ENCODE peak calls at places on chromosome 11, in ten cellular contexts. One of them, this sample, is unnamed.

GRCh38 chr11:74371269-74372039 is 26.8 kb downstream of the PGM2L1 start:
- DNase-seq in stimulated activated effector memory CD8-positive, alpha-beta T cell treated with anti-CD3 and anti-CD28 coated beads, Interleukin-12 subunit alpha, Interleukin-12 subunit beta, amount 100 ng/mL, for 72 hours: no peak
- DNase-seq in NCI-H1092: no peak
- DNase-seq in stimulated activated CD8-positive, alpha-beta memory T cell treated with anti-CD3 and anti-CD28 coated beads, Interleukin-12 subunit alpha, Interleukin-12 subunit beta, amount 100 ng/mL, for 4 hours: no peak
- DNase-seq in NCI-H524: no peak
- DNase-seq in T-helper 2 cell: no peak
- DNase-seq in smooth muscle cell of the brain vasculature: peak; percentile 80
- DNase-seq in activated CD8-positive, alpha-beta memory T cell treated with anti-CD3 and anti-CD28 coated beads for 4 hours: no peak
- DNase-seq in AG09309: peak; percentile 43
- DNase-seq in naive B cell: no peak
- DNase-seq in this sample: no peak

GRCh38 chr11:69296890-69297224 is 2.9 kb downstream of the MYEOV start:
- DNase-seq in stimulated activated effector memory CD8-positive, alpha-beta T cell treated with anti-CD3 and anti-CD28 coated beads, Interleukin-12 subunit alpha, Interleukin-12 subunit beta, amount 100 ng/mL, for 72 hours: no peak
- DNase-seq in AG09309: no peak
- DNase-seq in stimulated activated CD8-positive, alpha-beta memory T cell treated with anti-CD3 and anti-CD28 coated beads, Interleukin-12 subunit alpha, Interleukin-12 subunit beta, amount 100 ng/mL, for 4 hours: no peak
- DNase-seq in activated CD8-positive, alpha-beta memory T cell treated with anti-CD3 and anti-CD28 coated beads for 4 hours: no peak
- DNase-seq in NCI-H1092: no peak
- DNase-seq in T-helper 2 cell: no peak
- DNase-seq in naive B cell: no peak
- DNase-seq in NCI-H524: no peak
- DNase-seq in smooth muscle cell of the brain vasculature: no peak
- DNase-seq in this sample: no peak

GRCh38 chr11:71489311-71490043 is 36.5 kb downstream of the NADSYN1 start:
- DNase-seq in stimulated activated effector memory CD8-positive, alpha-beta T cell treated with anti-CD3 and anti-CD28 coated beads, Interleukin-12 subunit alpha, Interleukin-12 subunit beta, amount 100 ng/mL, for 72 hours: peak; percentile 66
- DNase-seq in activated CD8-positive, alpha-beta memory T cell treated with anti-CD3 and anti-CD28 coated beads for 4 hours: no peak
- DNase-seq in NCI-H1092: no peak
- DNase-seq in naive B cell: no peak
- DNase-seq in T-helper 2 cell: peak; percentile 51
- DNase-seq in AG09309: no peak
- DNase-seq in stimulated activated CD8-positive, alpha-beta memory T cell treated with anti-CD3 and anti-CD28 coated beads, Interleukin-12 subunit alpha, Interleukin-12 subunit beta, amount 100 ng/mL, for 4 hours: no peak
- DNase-seq in smooth muscle cell of the brain vasculature: no peak
- DNase-seq in NCI-H524: no peak
- DNase-seq in this sample: no peak

GRCh38 chr11:31783264-31783663 is 27.9 kb downstream of the PAX6 start:
- DNase-seq in stimulated activated CD8-positive, alpha-beta memory T cell treated with anti-CD3 and anti-CD28 coated beads, Interleukin-12 subunit alpha, Interleukin-12 subunit beta, amount 100 ng/mL, for 4 hours: no peak
- DNase-seq in stimulated activated effector memory CD8-positive, alpha-beta T cell treated with anti-CD3 and anti-CD28 coated beads, Interleukin-12 subunit alpha, Interleukin-12 subunit beta, amount 100 ng/mL, for 72 hours: no peak
- DNase-seq in activated CD8-positive, alpha-beta memory T cell treated with anti-CD3 and anti-CD28 coated beads for 4 hours: no peak
- DNase-seq in NCI-H524: no peak
- DNase-seq in AG09309: no peak
- DNase-seq in NCI-H1092: no peak
- DNase-seq in smooth muscle cell of the brain vasculature: no peak
- DNase-seq in naive B cell: no peak
- DNase-seq in T-helper 2 cell: no peak
- DNase-seq in this sample: no peak

GRCh38 chr11:20056109-20057054 is 103.9 kb downstream of the DBX1 start:
- DNase-seq in stimulated activated CD8-positive, alpha-beta memory T cell treated with anti-CD3 and anti-CD28 coated beads, Interleukin-12 subunit alpha, Interleukin-12 subunit beta, amount 100 ng/mL, for 4 hours: no peak
- DNase-seq in smooth muscle cell of the brain vasculature: no peak
- DNase-seq in naive B cell: no peak
- DNase-seq in stimulated activated effector memory CD8-positive, alpha-beta T cell treated with anti-CD3 and anti-CD28 coated beads, Interleukin-12 subunit alpha, Interleukin-12 subunit beta, amount 100 ng/mL, for 72 hours: no peak
- DNase-seq in activated CD8-positive, alpha-beta memory T cell treated with anti-CD3 and anti-CD28 coated beads for 4 hours: no peak
- DNase-seq in NCI-H1092: no peak
- DNase-seq in AG09309: no peak
- DNase-seq in NCI-H524: no peak
- DNase-seq in T-helper 2 cell: no peak
- DNase-seq in this sample: no peak

GRCh38 chr11:1252371-1253102 is 29.7 kb downstream of the MUC5B start:
- DNase-seq in naive B cell: no peak
- DNase-seq in NCI-H1092: no peak
- DNase-seq in AG09309: no peak
- DNase-seq in smooth muscle cell of the brain vasculature: no peak
- DNase-seq in T-helper 2 cell: no peak
- DNase-seq in activated CD8-positive, alpha-beta memory T cell treated with anti-CD3 and anti-CD28 coated beads for 4 hours: no peak
- DNase-seq in NCI-H524: no peak
- DNase-seq in stimulated activated effector memory CD8-positive, alpha-beta T cell treated with anti-CD3 and anti-CD28 coated beads, Interleukin-12 subunit alpha, Interleukin-12 subunit beta, amount 100 ng/mL, for 72 hours: no peak
- DNase-seq in stimulated activated CD8-positive, alpha-beta memory T cell treated with anti-CD3 and anti-CD28 coated beads, Interleukin-12 subunit alpha, Interleukin-12 subunit beta, amount 100 ng/mL, for 4 hours: no peak
- DNase-seq in this sample: no peak

GRCh38 chr11:114121744-114122504 is 62.4 kb downstream of the ZBTB16 start:
- DNase-seq in NCI-H1092: no peak
- DNase-seq in NCI-H524: no peak
- DNase-seq in naive B cell: no peak
- DNase-seq in T-helper 2 cell: no peak
- DNase-seq in smooth muscle cell of the brain vasculature: no peak
- DNase-seq in stimulated activated effector memory CD8-positive, alpha-beta T cell treated with anti-CD3 and anti-CD28 coated beads, Interleukin-12 subunit alpha, Interleukin-12 subunit beta, amount 100 ng/mL, for 72 hours: no peak
- DNase-seq in AG09309: no peak
- DNase-seq in stimulated activated CD8-positive, alpha-beta memory T cell treated with anti-CD3 and anti-CD28 coated beads, Interleukin-12 subunit alpha, Interleukin-12 subunit beta, amount 100 ng/mL, for 4 hours: no peak
- DNase-seq in activated CD8-positive, alpha-beta memory T cell treated with anti-CD3 and anti-CD28 coated beads for 4 hours: no peak
- DNase-seq in this sample: no peak

GRCh38 chr11:116452447-116452846 is 320.3 kb downstream of the BUD13 start:
- DNase-seq in T-helper 2 cell: no peak
- DNase-seq in NCI-H524: no peak
- DNase-seq in activated CD8-positive, alpha-beta memory T cell treated with anti-CD3 and anti-CD28 coated beads for 4 hours: no peak
- DNase-seq in stimulated activated effector memory CD8-positive, alpha-beta T cell treated with anti-CD3 and anti-CD28 coated beads, Interleukin-12 subunit alpha, Interleukin-12 subunit beta, amount 100 ng/mL, for 72 hours: no peak
- DNase-seq in stimulated activated CD8-positive, alpha-beta memory T cell treated with anti-CD3 and anti-CD28 coated beads, Interleukin-12 subunit alpha, Interleukin-12 subunit beta, amount 100 ng/mL, for 4 hours: no peak
- DNase-seq in NCI-H1092: peak; percentile 31
- DNase-seq in smooth muscle cell of the brain vasculature: no peak
- DNase-seq in AG09309: no peak
- DNase-seq in naive B cell: no peak
- DNase-seq in this sample: no peak

GRCh38 chr11:72580648-72580950 is 93.6 kb downstream of the PDE2A start:
- DNase-seq in NCI-H524: no peak
- DNase-seq in T-helper 2 cell: no peak
- DNase-seq in naive B cell: no peak
- DNase-seq in AG09309: no peak
- DNase-seq in stimulated activated effector memory CD8-positive, alpha-beta T cell treated with anti-CD3 and anti-CD28 coated beads, Interleukin-12 subunit alpha, Interleukin-12 subunit beta, amount 100 ng/mL, for 72 hours: no peak
- DNase-seq in NCI-H1092: no peak
- DNase-seq in activated CD8-positive, alpha-beta memory T cell treated with anti-CD3 and anti-CD28 coated beads for 4 hours: no peak
- DNase-seq in stimulated activated CD8-positive, alpha-beta memory T cell treated with anti-CD3 and anti-CD28 coated beads, Interleukin-12 subunit alpha, Interleukin-12 subunit beta, amount 100 ng/mL, for 4 hours: no peak
- DNase-seq in smooth muscle cell of the brain vasculature: no peak
- DNase-seq in this sample: no peak

GRCh38 chr11:6746086-6746618 is 25.6 kb downstream of the OR2AG2 start:
- DNase-seq in smooth muscle cell of the brain vasculature: no peak
- DNase-seq in AG09309: no peak
- DNase-seq in activated CD8-positive, alpha-beta memory T cell treated with anti-CD3 and anti-CD28 coated beads for 4 hours: no peak
- DNase-seq in NCI-H1092: no peak
- DNase-seq in NCI-H524: no peak
- DNase-seq in stimulated activated effector memory CD8-positive, alpha-beta T cell treated with anti-CD3 and anti-CD28 coated beads, Interleukin-12 subunit alpha, Interleukin-12 subunit beta, amount 100 ng/mL, for 72 hours: peak; percentile 64
- DNase-seq in T-helper 2 cell: peak; percentile 84
- DNase-seq in stimulated activated CD8-positive, alpha-beta memory T cell treated with anti-CD3 and anti-CD28 coated beads, Interleukin-12 subunit alpha, Interleukin-12 subunit beta, amount 100 ng/mL, for 4 hours: peak; percentile 8
- DNase-seq in naive B cell: peak; percentile 60
- DNase-seq in this sample: no peak

GRCh38 chr11:74777038-74777437 is 28.4 kb downstream of the RNF169 start:
- DNase-seq in NCI-H524: no peak
- DNase-seq in T-helper 2 cell: no peak
- DNase-seq in smooth muscle cell of the brain vasculature: no peak
- DNase-seq in AG09309: no peak
- DNase-seq in naive B cell: no peak
- DNase-seq in stimulated activated CD8-positive, alpha-beta memory T cell treated with anti-CD3 and anti-CD28 coated beads, Interleukin-12 subunit alpha, Interleukin-12 subunit beta, amount 100 ng/mL, for 4 hours: no peak
- DNase-seq in stimulated activated effector memory CD8-positive, alpha-beta T cell treated with anti-CD3 and anti-CD28 coated beads, Interleukin-12 subunit alpha, Interleukin-12 subunit beta, amount 100 ng/mL, for 72 hours: no peak
- DNase-seq in activated CD8-positive, alpha-beta memory T cell treated with anti-CD3 and anti-CD28 coated beads for 4 hours: no peak
- DNase-seq in NCI-H1092: no peak
- DNase-seq in this sample: no peak

GRCh38 chr11:115698243-115698642 is 194.0 kb upstream of the CADM1 start:
- DNase-seq in T-helper 2 cell: peak; percentile 6
- DNase-seq in smooth muscle cell of the brain vasculature: no peak
- DNase-seq in activated CD8-positive, alpha-beta memory T cell treated with anti-CD3 and anti-CD28 coated beads for 4 hours: no peak
- DNase-seq in stimulated activated effector memory CD8-positive, alpha-beta T cell treated with anti-CD3 and anti-CD28 coated beads, Interleukin-12 subunit alpha, Interleukin-12 subunit beta, amount 100 ng/mL, for 72 hours: no peak
- DNase-seq in NCI-H1092: no peak
- DNase-seq in AG09309: no peak
- DNase-seq in NCI-H524: no peak
- DNase-seq in naive B cell: no peak
- DNase-seq in stimulated activated CD8-positive, alpha-beta memory T cell treated with anti-CD3 and anti-CD28 coated beads, Interleukin-12 subunit alpha, Interleukin-12 subunit beta, amount 100 ng/mL, for 4 hours: no peak
- DNase-seq in this sample: no peak

GRCh38 chr11:1371836-1372465 is 17.8 kb upstream of the BRSK2 start:
- DNase-seq in smooth muscle cell of the brain vasculature: no peak
- DNase-seq in stimulated activated effector memory CD8-positive, alpha-beta T cell treated with anti-CD3 and anti-CD28 coated beads, Interleukin-12 subunit alpha, Interleukin-12 subunit beta, amount 100 ng/mL, for 72 hours: no peak
- DNase-seq in AG09309: no peak
- DNase-seq in T-helper 2 cell: no peak
- DNase-seq in activated CD8-positive, alpha-beta memory T cell treated with anti-CD3 and anti-CD28 coated beads for 4 hours: no peak
- DNase-seq in NCI-H1092: no peak
- DNase-seq in NCI-H524: no peak
- DNase-seq in stimulated activated CD8-positive, alpha-beta memory T cell treated with anti-CD3 and anti-CD28 coated beads, Interleukin-12 subunit alpha, Interleukin-12 subunit beta, amount 100 ng/mL, for 4 hours: no peak
- DNase-seq in naive B cell: no peak
- DNase-seq in this sample: no peak

GRCh38 chr11:8310743-8311298 is 47.1 kb upstream of the LMO1 start:
- DNase-seq in stimulated activated CD8-positive, alpha-beta memory T cell treated with anti-CD3 and anti-CD28 coated beads, Interleukin-12 subunit alpha, Interleukin-12 subunit beta, amount 100 ng/mL, for 4 hours: no peak
- DNase-seq in NCI-H1092: no peak
- DNase-seq in activated CD8-positive, alpha-beta memory T cell treated with anti-CD3 and anti-CD28 coated beads for 4 hours: no peak
- DNase-seq in stimulated activated effector memory CD8-positive, alpha-beta T cell treated with anti-CD3 and anti-CD28 coated beads, Interleukin-12 subunit alpha, Interleukin-12 subunit beta, amount 100 ng/mL, for 72 hours: no peak
- DNase-seq in naive B cell: no peak
- DNase-seq in T-helper 2 cell: no peak
- DNase-seq in smooth muscle cell of the brain vasculature: no peak
- DNase-seq in NCI-H524: no peak
- DNase-seq in AG09309: no peak
- DNase-seq in this sample: no peak

GRCh38 chr11:134536219-134536618 is 124.2 kb upstream of the B3GAT1 start:
- DNase-seq in NCI-H524: no peak
- DNase-seq in AG09309: no peak
- DNase-seq in NCI-H1092: no peak
- DNase-seq in naive B cell: no peak
- DNase-seq in activated CD8-positive, alpha-beta memory T cell treated with anti-CD3 and anti-CD28 coated beads for 4 hours: no peak
- DNase-seq in smooth muscle cell of the brain vasculature: no peak
- DNase-seq in stimulated activated effector memory CD8-positive, alpha-beta T cell treated with anti-CD3 and anti-CD28 coated beads, Interleukin-12 subunit alpha, Interleukin-12 subunit beta, amount 100 ng/mL, for 72 hours: no peak
- DNase-seq in stimulated activated CD8-positive, alpha-beta memory T cell treated with anti-CD3 and anti-CD28 coated beads, Interleukin-12 subunit alpha, Interleukin-12 subunit beta, amount 100 ng/mL, for 4 hours: no peak
- DNase-seq in T-helper 2 cell: no peak
- DNase-seq in this sample: no peak

GRCh38 chr11:57349491-57350274 is 11.5 kb downstream of the P2RX3 start:
- DNase-seq in stimulated activated effector memory CD8-positive, alpha-beta T cell treated with anti-CD3 and anti-CD28 coated beads, Interleukin-12 subunit alpha, Interleukin-12 subunit beta, amount 100 ng/mL, for 72 hours: peak; percentile 83
- DNase-seq in AG09309: no peak
- DNase-seq in NCI-H1092: no peak
- DNase-seq in stimulated activated CD8-positive, alpha-beta memory T cell treated with anti-CD3 and anti-CD28 coated beads, Interleukin-12 subunit alpha, Interleukin-12 subunit beta, amount 100 ng/mL, for 4 hours: peak; percentile 34
- DNase-seq in activated CD8-positive, alpha-beta memory T cell treated with anti-CD3 and anti-CD28 coated beads for 4 hours: peak; percentile 27
- DNase-seq in naive B cell: peak; percentile 36
- DNase-seq in NCI-H524: peak; percentile 19
- DNase-seq in T-helper 2 cell: peak; percentile 33
- DNase-seq in smooth muscle cell of the brain vasculature: no peak
- DNase-seq in this sample: no peak

GRCh38 chr11:10607462-10607861 is 39.0 kb upstream of the LYVE1 start:
- DNase-seq in NCI-H1092: no peak
- DNase-seq in AG09309: no peak
- DNase-seq in NCI-H524: no peak
- DNase-seq in T-helper 2 cell: no peak
- DNase-seq in naive B cell: peak; percentile 35
- DNase-seq in smooth muscle cell of the brain vasculature: no peak
- DNase-seq in stimulated activated CD8-positive, alpha-beta memory T cell treated with anti-CD3 and anti-CD28 coated beads, Interleukin-12 subunit alpha, Interleukin-12 subunit beta, amount 100 ng/mL, for 4 hours: no peak
- DNase-seq in stimulated activated effector memory CD8-positive, alpha-beta T cell treated with anti-CD3 and anti-CD28 coated beads, Interleukin-12 subunit alpha, Interleukin-12 subunit beta, amount 100 ng/mL, for 72 hours: no peak
- DNase-seq in activated CD8-positive, alpha-beta memory T cell treated with anti-CD3 and anti-CD28 coated beads for 4 hours: no peak
- DNase-seq in this sample: no peak

GRCh38 chr11:2581931-2582435 is 117.8 kb downstream of the KCNQ1OT1 start:
- DNase-seq in naive B cell: no peak
- DNase-seq in stimulated activated effector memory CD8-positive, alpha-beta T cell treated with anti-CD3 and anti-CD28 coated beads, Interleukin-12 subunit alpha, Interleukin-12 subunit beta, amount 100 ng/mL, for 72 hours: no peak
- DNase-seq in NCI-H1092: no peak
- DNase-seq in T-helper 2 cell: no peak
- DNase-seq in activated CD8-positive, alpha-beta memory T cell treated with anti-CD3 and anti-CD28 coated beads for 4 hours: no peak
- DNase-seq in stimulated activated CD8-positive, alpha-beta memory T cell treated with anti-CD3 and anti-CD28 coated beads, Interleukin-12 subunit alpha, Interleukin-12 subunit beta, amount 100 ng/mL, for 4 hours: no peak
- DNase-seq in NCI-H524: no peak
- DNase-seq in smooth muscle cell of the brain vasculature: no peak
- DNase-seq in AG09309: no peak
- DNase-seq in this sample: no peak

GRCh38 chr11:44928807-44929206 is 21.9 kb downstream of the TP53I11 start:
- DNase-seq in stimulated activated CD8-positive, alpha-beta memory T cell treated with anti-CD3 and anti-CD28 coated beads, Interleukin-12 subunit alpha, Interleukin-12 subunit beta, amount 100 ng/mL, for 4 hours: no peak
- DNase-seq in activated CD8-positive, alpha-beta memory T cell treated with anti-CD3 and anti-CD28 coated beads for 4 hours: no peak
- DNase-seq in naive B cell: no peak
- DNase-seq in AG09309: no peak
- DNase-seq in stimulated activated effector memory CD8-positive, alpha-beta T cell treated with anti-CD3 and anti-CD28 coated beads, Interleukin-12 subunit alpha, Interleukin-12 subunit beta, amount 100 ng/mL, for 72 hours: no peak
- DNase-seq in NCI-H1092: no peak
- DNase-seq in smooth muscle cell of the brain vasculature: no peak
- DNase-seq in NCI-H524: no peak
- DNase-seq in T-helper 2 cell: no peak
- DNase-seq in this sample: no peak

GRCh38 chr11:130849215-130849568 is 67.1 kb downstream of the SNX19 start:
- DNase-seq in stimulated activated effector memory CD8-positive, alpha-beta T cell treated with anti-CD3 and anti-CD28 coated beads, Interleukin-12 subunit alpha, Interleukin-12 subunit beta, amount 100 ng/mL, for 72 hours: no peak
- DNase-seq in NCI-H1092: no peak
- DNase-seq in T-helper 2 cell: no peak
- DNase-seq in smooth muscle cell of the brain vasculature: no peak
- DNase-seq in naive B cell: no peak
- DNase-seq in activated CD8-positive, alpha-beta memory T cell treated with anti-CD3 and anti-CD28 coated beads for 4 hours: no peak
- DNase-seq in NCI-H524: no peak
- DNase-seq in stimulated activated CD8-positive, alpha-beta memory T cell treated with anti-CD3 and anti-CD28 coated beads, Interleukin-12 subunit alpha, Interleukin-12 subunit beta, amount 100 ng/mL, for 4 hours: no peak
- DNase-seq in AG09309: peak; percentile 85
- DNase-seq in this sample: no peak

GRCh38 chr11:11265320-11265719 is 87.7 kb downstream of the CSNK2A3 start:
- DNase-seq in AG09309: no peak
- DNase-seq in activated CD8-positive, alpha-beta memory T cell treated with anti-CD3 and anti-CD28 coated beads for 4 hours: no peak
- DNase-seq in NCI-H1092: no peak
- DNase-seq in stimulated activated effector memory CD8-positive, alpha-beta T cell treated with anti-CD3 and anti-CD28 coated beads, Interleukin-12 subunit alpha, Interleukin-12 subunit beta, amount 100 ng/mL, for 72 hours: no peak
- DNase-seq in stimulated activated CD8-positive, alpha-beta memory T cell treated with anti-CD3 and anti-CD28 coated beads, Interleukin-12 subunit alpha, Interleukin-12 subunit beta, amount 100 ng/mL, for 4 hours: no peak
- DNase-seq in smooth muscle cell of the brain vasculature: no peak
- DNase-seq in T-helper 2 cell: no peak
- DNase-seq in NCI-H524: no peak
- DNase-seq in naive B cell: no peak
- DNase-seq in this sample: no peak

GRCh38 chr11:96340555-96340885 is 2.5 kb downstream of the MAML2 start:
- DNase-seq in NCI-H1092: no peak
- DNase-seq in T-helper 2 cell: peak; percentile 9
- DNase-seq in NCI-H524: no peak
- DNase-seq in stimulated activated effector memory CD8-positive, alpha-beta T cell treated with anti-CD3 and anti-CD28 coated beads, Interleukin-12 subunit alpha, Interleukin-12 subunit beta, amount 100 ng/mL, for 72 hours: no peak
- DNase-seq in activated CD8-positive, alpha-beta memory T cell treated with anti-CD3 and anti-CD28 coated beads for 4 hours: no peak
- DNase-seq in naive B cell: no peak
- DNase-seq in smooth muscle cell of the brain vasculature: no peak
- DNase-seq in AG09309: no peak
- DNase-seq in stimulated activated CD8-positive, alpha-beta memory T cell treated with anti-CD3 and anti-CD28 coated beads, Interleukin-12 subunit alpha, Interleukin-12 subunit beta, amount 100 ng/mL, for 4 hours: no peak
- DNase-seq in this sample: no peak

GRCh38 chr11:23423119-23423518 is 562.8 kb upstream of the CCDC179 start:
- DNase-seq in AG09309: no peak
- DNase-seq in stimulated activated CD8-positive, alpha-beta memory T cell treated with anti-CD3 and anti-CD28 coated beads, Interleukin-12 subunit alpha, Interleukin-12 subunit beta, amount 100 ng/mL, for 4 hours: no peak
- DNase-seq in naive B cell: no peak
- DNase-seq in NCI-H524: no peak
- DNase-seq in T-helper 2 cell: no peak
- DNase-seq in smooth muscle cell of the brain vasculature: no peak
- DNase-seq in activated CD8-positive, alpha-beta memory T cell treated with anti-CD3 and anti-CD28 coated beads for 4 hours: no peak
- DNase-seq in stimulated activated effector memory CD8-positive, alpha-beta T cell treated with anti-CD3 and anti-CD28 coated beads, Interleukin-12 subunit alpha, Interleukin-12 subunit beta, amount 100 ng/mL, for 72 hours: no peak
- DNase-seq in NCI-H1092: no peak
- DNase-seq in this sample: no peak

GRCh38 chr11:86438685-86439084 is 64.0 kb downstream of the CCDC81 start:
- DNase-seq in smooth muscle cell of the brain vasculature: no peak
- DNase-seq in stimulated activated effector memory CD8-positive, alpha-beta T cell treated with anti-CD3 and anti-CD28 coated beads, Interleukin-12 subunit alpha, Interleukin-12 subunit beta, amount 100 ng/mL, for 72 hours: no peak
- DNase-seq in NCI-H524: no peak
- DNase-seq in NCI-H1092: no peak
- DNase-seq in AG09309: no peak
- DNase-seq in stimulated activated CD8-positive, alpha-beta memory T cell treated with anti-CD3 and anti-CD28 coated beads, Interleukin-12 subunit alpha, Interleukin-12 subunit beta, amount 100 ng/mL, for 4 hours: no peak
- DNase-seq in naive B cell: no peak
- DNase-seq in T-helper 2 cell: no peak
- DNase-seq in activated CD8-positive, alpha-beta memory T cell treated with anti-CD3 and anti-CD28 coated beads for 4 hours: no peak
- DNase-seq in this sample: no peak

GRCh38 chr11:13970986-13971385 is 8.5 kb downstream of the SPON1 start:
- DNase-seq in naive B cell: no peak
- DNase-seq in stimulated activated CD8-positive, alpha-beta memory T cell treated with anti-CD3 and anti-CD28 coated beads, Interleukin-12 subunit alpha, Interleukin-12 subunit beta, amount 100 ng/mL, for 4 hours: no peak
- DNase-seq in NCI-H524: peak; percentile 63
- DNase-seq in AG09309: no peak
- DNase-seq in T-helper 2 cell: no peak
- DNase-seq in activated CD8-positive, alpha-beta memory T cell treated with anti-CD3 and anti-CD28 coated beads for 4 hours: no peak
- DNase-seq in stimulated activated effector memory CD8-positive, alpha-beta T cell treated with anti-CD3 and anti-CD28 coated beads, Interleukin-12 subunit alpha, Interleukin-12 subunit beta, amount 100 ng/mL, for 72 hours: no peak
- DNase-seq in smooth muscle cell of the brain vasculature: no peak
- DNase-seq in NCI-H1092: peak; percentile 15
- DNase-seq in this sample: no peak

GRCh38 chr11:123216249-123216648 is 21.2 kb upstream of the CLMP start:
- DNase-seq in NCI-H524: no peak
- DNase-seq in smooth muscle cell of the brain vasculature: no peak
- DNase-seq in activated CD8-positive, alpha-beta memory T cell treated with anti-CD3 and anti-CD28 coated beads for 4 hours: no peak
- DNase-seq in naive B cell: no peak
- DNase-seq in T-helper 2 cell: no peak
- DNase-seq in NCI-H1092: no peak
- DNase-seq in AG09309: no peak
- DNase-seq in stimulated activated CD8-positive, alpha-beta memory T cell treated with anti-CD3 and anti-CD28 coated beads, Interleukin-12 subunit alpha, Interleukin-12 subunit beta, amount 100 ng/mL, for 4 hours: no peak
- DNase-seq in stimulated activated effector memory CD8-positive, alpha-beta T cell treated with anti-CD3 and anti-CD28 coated beads, Interleukin-12 subunit alpha, Interleukin-12 subunit beta, amount 100 ng/mL, for 72 hours: no peak
- DNase-seq in this sample: no peak